ENCODE peak calls at places on chromosomes 4 and X, in ten cellular contexts. One of them, this sample, is unnamed.

GRCh38 chrX:28229217-28229616 is 248.0 kb upstream of the DCAF8L1 start:
- DNase-seq in K562: no peak
- DNase-seq in H1: no peak
- DNase-seq in GM13977: no peak
- DNase-seq in lung: no peak
- DNase-seq in left ventricle myocardium inferior: no peak
- DNase-seq in GM20000: no peak
- DNase-seq in choroid plexus epithelial cell: no peak
- DNase-seq in uterus: no peak
- DNase-seq in progenitor cell of endocrine pancreas: no peak
- DNase-seq in this sample: no peak

GRCh38 chr4:152424980-152425379 is 110.9 kb downstream of the FBXW7 start:
- DNase-seq in GM13977: no peak
- DNase-seq in lung: no peak
- DNase-seq in K562: no peak
- DNase-seq in H1: no peak
- DNase-seq in GM20000: no peak
- DNase-seq in uterus: no peak
- DNase-seq in progenitor cell of endocrine pancreas: no peak
- DNase-seq in left ventricle myocardium inferior: no peak
- DNase-seq in choroid plexus epithelial cell: no peak
- DNase-seq in this sample: no peak

GRCh38 chr4:87141428-87141827 is 79.0 kb downstream of the KLHL8 start:
- DNase-seq in K562: no peak
- DNase-seq in progenitor cell of endocrine pancreas: no peak
- DNase-seq in left ventricle myocardium inferior: no peak
- DNase-seq in GM20000: no peak
- DNase-seq in H1: no peak
- DNase-seq in lung: no peak
- DNase-seq in uterus: no peak
- DNase-seq in GM13977: no peak
- DNase-seq in choroid plexus epithelial cell: no peak
- DNase-seq in this sample: no peak

GRCh38 chr4:95017690-95018089 is 259.9 kb downstream of the BMPR1B start:
- DNase-seq in choroid plexus epithelial cell: no peak
- DNase-seq in GM13977: no peak
- DNase-seq in left ventricle myocardium inferior: no peak
- DNase-seq in uterus: no peak
- DNase-seq in K562: no peak
- DNase-seq in GM20000: no peak
- DNase-seq in lung: no peak
- DNase-seq in H1: no peak
- DNase-seq in progenitor cell of endocrine pancreas: no peak
- DNase-seq in this sample: no peak

GRCh38 chrX:24525455-24525854 is 60.4 kb downstream of the PDK3 start:
- DNase-seq in left ventricle myocardium inferior: no peak
- DNase-seq in GM13977: no peak
- DNase-seq in lung: no peak
- DNase-seq in choroid plexus epithelial cell: no peak
- DNase-seq in progenitor cell of endocrine pancreas: no peak
- DNase-seq in K562: no peak
- DNase-seq in H1: no peak
- DNase-seq in GM20000: no peak
- DNase-seq in uterus: no peak
- DNase-seq in this sample: no peak

GRCh38 chr4:36165256-36166005 is 78.9 kb downstream of the ARAP2 start:
- DNase-seq in lung: no peak
- DNase-seq in GM20000: no peak
- DNase-seq in H1: no peak
- DNase-seq in choroid plexus epithelial cell: peak; percentile 39
- DNase-seq in GM13977: no peak
- DNase-seq in left ventricle myocardium inferior: no peak
- DNase-seq in progenitor cell of endocrine pancreas: no peak
- DNase-seq in uterus: no peak
- DNase-seq in K562: no peak
- DNase-seq in this sample: no peak

GRCh38 chr4:47372561-47372960 is 90.9 kb downstream of the COMMD8 start:
- DNase-seq in GM13977: no peak
- DNase-seq in K562: no peak
- DNase-seq in uterus: no peak
- DNase-seq in lung: no peak
- DNase-seq in left ventricle myocardium inferior: no peak
- DNase-seq in progenitor cell of endocrine pancreas: no peak
- DNase-seq in choroid plexus epithelial cell: peak; percentile 32
- DNase-seq in H1: no peak
- DNase-seq in GM20000: no peak
- DNase-seq in this sample: no peak

GRCh38 chr4:39032218-39033085 is at the start of gene TMEM156:
- DNase-seq in GM20000: peak; percentile 56
- DNase-seq in progenitor cell of endocrine pancreas: no peak
- DNase-seq in H1: no peak
- DNase-seq in choroid plexus epithelial cell: peak; percentile 72
- DNase-seq in GM13977: peak; percentile 55
- DNase-seq in lung: no peak
- DNase-seq in K562: peak; percentile 69
- DNase-seq in uterus: no peak
- DNase-seq in left ventricle myocardium inferior: no peak
- DNase-seq in this sample: no peak

GRCh38 chrX:13690836-13691235 is 1.9 kb downstream of the RAB9A start:
- DNase-seq in K562: no peak
- DNase-seq in uterus: no peak
- DNase-seq in progenitor cell of endocrine pancreas: no peak
- DNase-seq in H1: no peak
- DNase-seq in lung: no peak
- DNase-seq in GM20000: no peak
- DNase-seq in left ventricle myocardium inferior: no peak
- DNase-seq in choroid plexus epithelial cell: no peak
- DNase-seq in GM13977: no peak
- DNase-seq in this sample: no peak

GRCh38 chr4:52028970-52029369 is 8.8 kb upstream of the LRRC66 start:
- DNase-seq in GM13977: no peak
- DNase-seq in lung: no peak
- DNase-seq in H1: no peak
- DNase-seq in uterus: no peak
- DNase-seq in progenitor cell of endocrine pancreas: no peak
- DNase-seq in choroid plexus epithelial cell: peak; percentile 69
- DNase-seq in GM20000: no peak
- DNase-seq in K562: no peak
- DNase-seq in left ventricle myocardium inferior: no peak
- DNase-seq in this sample: no peak

GRCh38 chr4:19438228-19438627 is 813.5 kb upstream of the SLIT2 start:
- DNase-seq in GM13977: no peak
- DNase-seq in choroid plexus epithelial cell: peak; percentile 30
- DNase-seq in K562: no peak
- DNase-seq in left ventricle myocardium inferior: no peak
- DNase-seq in uterus: no peak
- DNase-seq in GM20000: no peak
- DNase-seq in lung: no peak
- DNase-seq in H1: no peak
- DNase-seq in progenitor cell of endocrine pancreas: no peak
- DNase-seq in this sample: no peak

DNA sequence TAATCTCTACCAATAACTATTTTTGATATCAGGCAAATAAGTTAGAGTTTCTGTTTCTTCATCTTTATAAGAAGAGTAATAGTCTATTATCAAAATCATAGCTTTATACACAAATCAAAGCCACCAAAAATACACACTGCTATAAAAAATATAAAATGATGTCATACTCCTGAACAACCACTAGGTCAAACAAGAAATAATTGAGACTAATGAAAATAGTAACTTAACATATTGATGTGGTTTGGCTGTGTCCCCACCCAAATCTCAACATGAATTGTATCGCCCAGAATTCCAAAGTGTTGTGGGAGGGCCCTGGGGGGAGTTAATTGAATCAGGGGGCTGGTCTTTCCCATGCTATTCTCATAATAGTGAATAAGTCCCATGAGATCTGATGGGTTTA is 2277.5 kb downstream of the ARAP2 start:
- DNase-seq in GM20000: no peak
- DNase-seq in choroid plexus epithelial cell: no peak
- DNase-seq in left ventricle myocardium inferior: no peak
- DNase-seq in progenitor cell of endocrine pancreas: no peak
- DNase-seq in lung: no peak
- DNase-seq in uterus: no peak
- DNase-seq in K562: no peak
- DNase-seq in H1: no peak
- DNase-seq in GM13977: no peak
- DNase-seq in this sample: no peak
- TF ChIP-seq CTCF in GM20000: no peak
- TF ChIP-seq CTCF in choroid plexus epithelial cell: no peak
- TF ChIP-seq CTCF in left ventricle myocardium inferior: no peak
- TF ChIP-seq CTCF in progenitor cell of endocrine pancreas: no peak
- TF ChIP-seq CTCF in lung: no peak
- TF ChIP-seq CTCF in uterus: no peak
- TF ChIP-seq CTCF in K562: no peak
- TF ChIP-seq CTCF in H1: no peak
- TF ChIP-seq CTCF in GM13977: no peak
- TF ChIP-seq CTCF in this sample: no peak

GRCh38 chrX:41634284-41634683 is 54.5 kb upstream of the GPR34 start:
- DNase-seq in choroid plexus epithelial cell: peak; percentile 80
- DNase-seq in left ventricle myocardium inferior: no peak
- DNase-seq in uterus: no peak
- DNase-seq in GM13977: no peak
- DNase-seq in H1: no peak
- DNase-seq in lung: no peak
- DNase-seq in K562: peak; percentile 62
- DNase-seq in progenitor cell of endocrine pancreas: no peak
- DNase-seq in GM20000: no peak
- DNase-seq in this sample: no peak
- TF ChIP-seq CTCF in choroid plexus epithelial cell: no peak
- TF ChIP-seq CTCF in left ventricle myocardium inferior: no peak
- TF ChIP-seq CTCF in uterus: no peak
- TF ChIP-seq CTCF in GM13977: no peak
- TF ChIP-seq CTCF in H1: no peak
- TF ChIP-seq CTCF in lung: no peak
- TF ChIP-seq CTCF in K562: no peak
- TF ChIP-seq CTCF in progenitor cell of endocrine pancreas: no peak
- TF ChIP-seq CTCF in GM20000: no peak
- TF ChIP-seq CTCF in this sample: no peak

GRCh38 chrX:152928761-152929400 is 31.0 kb downstream of the ZNF185 start:
- DNase-seq in H1: no peak
- DNase-seq in lung: no peak
- DNase-seq in progenitor cell of endocrine pancreas: no peak
- DNase-seq in GM20000: no peak
- DNase-seq in left ventricle myocardium inferior: no peak
- DNase-seq in GM13977: no peak
- DNase-seq in K562: no peak
- DNase-seq in uterus: no peak
- DNase-seq in choroid plexus epithelial cell: no peak
- DNase-seq in this sample: no peak

GRCh38 chrX:152926923-152927322 is 29.1 kb downstream of the ZNF185 start:
- DNase-seq in H1: no peak
- DNase-seq in left ventricle myocardium inferior: no peak
- DNase-seq in GM20000: no peak
- DNase-seq in K562: no peak
- DNase-seq in choroid plexus epithelial cell: no peak
- DNase-seq in lung: no peak
- DNase-seq in GM13977: no peak
- DNase-seq in uterus: no peak
- DNase-seq in progenitor cell of endocrine pancreas: no peak
- DNase-seq in this sample: no peak

GRCh38 chrX:152925835-152926234 is 28.0 kb downstream of the ZNF185 start:
- DNase-seq in uterus: no peak
- DNase-seq in GM13977: no peak
- DNase-seq in H1: no peak
- DNase-seq in lung: no peak
- DNase-seq in left ventricle myocardium inferior: no peak
- DNase-seq in progenitor cell of endocrine pancreas: no peak
- DNase-seq in K562: no peak
- DNase-seq in choroid plexus epithelial cell: no peak
- DNase-seq in GM20000: no peak
- DNase-seq in this sample: no peak

GRCh38 chrX:152927858-152928760 is 30.2 kb downstream of the ZNF185 start:
- DNase-seq in progenitor cell of endocrine pancreas: no peak
- DNase-seq in H1: no peak
- DNase-seq in left ventricle myocardium inferior: no peak
- DNase-seq in K562: no peak
- DNase-seq in GM13977: no peak
- DNase-seq in lung: no peak
- DNase-seq in choroid plexus epithelial cell: no peak
- DNase-seq in uterus: no peak
- DNase-seq in GM20000: no peak
- DNase-seq in this sample: no peak

DNA sequence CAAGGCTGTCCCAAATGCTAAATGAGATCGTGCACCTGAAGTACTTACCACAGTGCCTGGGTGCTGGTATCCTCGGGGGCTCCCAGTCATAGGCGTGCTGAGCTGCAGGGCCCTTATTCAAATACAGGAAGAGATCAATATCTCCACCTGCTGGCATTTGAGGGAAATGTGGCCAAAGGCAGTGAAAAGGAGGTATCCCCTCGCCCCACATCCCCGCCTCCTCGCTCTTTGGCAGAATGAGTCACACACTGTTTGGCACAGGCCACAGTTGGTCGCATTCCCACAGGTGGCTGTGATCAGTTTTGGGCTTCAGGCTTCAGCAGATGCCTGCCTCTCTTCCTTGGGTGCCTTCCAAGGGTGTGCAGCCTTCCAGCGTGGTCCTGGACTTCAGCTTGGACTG is 28.4 kb downstream of the ZNF185 start:
- DNase-seq in progenitor cell of endocrine pancreas: peak; percentile 22
- DNase-seq in uterus: peak; percentile 72
- DNase-seq in K562: peak; percentile 64
- DNase-seq in choroid plexus epithelial cell: peak; percentile 65
- DNase-seq in H1: no peak
- DNase-seq in lung: no peak
- DNase-seq in left ventricle myocardium inferior: no peak
- DNase-seq in GM13977: peak; percentile 76
- DNase-seq in GM20000: peak; percentile 43
- DNase-seq in this sample: peak; percentile 46
- TF ChIP-seq CTCF in progenitor cell of endocrine pancreas: peak; percentile 39
- TF ChIP-seq CTCF in uterus: peak; percentile 32
- TF ChIP-seq CTCF in K562: peak; percentile 66
- TF ChIP-seq CTCF in choroid plexus epithelial cell: peak; percentile 67
- TF ChIP-seq CTCF in H1: peak; percentile 44
- TF ChIP-seq CTCF in lung: no peak
- TF ChIP-seq CTCF in left ventricle myocardium inferior: peak; percentile 26
- TF ChIP-seq CTCF in GM13977: peak; percentile 66
- TF ChIP-seq CTCF in GM20000: peak; percentile 35
- TF ChIP-seq CTCF in this sample: peak; percentile 38

DNA sequence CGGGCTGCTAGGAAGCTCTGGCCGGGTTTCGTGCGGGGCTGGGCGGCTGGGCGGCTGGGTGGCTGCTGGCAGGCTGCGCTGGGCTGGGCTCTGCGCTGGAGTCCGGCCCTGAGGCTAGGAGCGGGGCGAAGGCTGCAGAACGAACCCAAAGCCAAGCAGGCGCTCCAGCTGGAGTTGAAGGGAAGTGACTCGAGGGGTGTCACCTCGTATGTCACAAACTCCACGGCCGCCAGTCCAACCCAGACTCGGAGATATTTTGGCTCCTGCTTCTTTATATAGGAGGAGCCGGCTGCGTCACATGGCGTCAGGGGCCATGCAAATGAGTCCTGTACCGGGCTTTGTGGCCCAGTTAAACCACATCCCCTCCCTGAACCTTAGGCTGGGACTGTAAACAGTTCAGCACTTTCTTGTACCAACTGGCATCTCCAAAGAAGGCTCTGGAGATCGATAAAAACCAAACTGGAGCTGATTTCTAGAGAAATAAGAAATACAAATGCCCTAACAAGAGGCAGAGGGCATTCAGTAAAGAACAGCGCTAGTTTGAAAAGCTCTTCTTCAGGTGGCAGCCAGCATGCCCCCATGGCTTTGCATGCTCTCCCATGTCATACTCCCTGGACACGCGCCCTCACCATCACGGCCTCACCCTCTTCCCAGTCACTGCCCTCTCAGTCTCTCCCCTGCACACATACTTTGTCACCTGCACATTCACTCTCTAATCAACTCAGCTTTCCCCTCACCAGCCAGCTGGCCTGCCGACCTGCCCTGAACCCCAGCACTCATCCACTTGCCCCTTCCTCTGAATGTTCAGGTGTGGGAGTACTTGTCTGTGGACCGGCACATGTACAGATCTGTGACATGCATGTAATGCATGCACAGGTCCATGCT is 58.5 kb downstream of the TSC22D3 start:
- DNase-seq in progenitor cell of endocrine pancreas: peak; percentile 18
- DNase-seq in GM20000: peak; percentile 81
- DNase-seq in uterus: peak; percentile 85
- DNase-seq in H1: no peak
- DNase-seq in left ventricle myocardium inferior: peak; percentile 83
- DNase-seq in K562: no peak
- DNase-seq in GM13977: peak; percentile 81
- DNase-seq in lung: peak; percentile 92
- DNase-seq in choroid plexus epithelial cell: peak; percentile 93
- DNase-seq in this sample: peak; percentile 42
- TF ChIP-seq CTCF in progenitor cell of endocrine pancreas: no peak
- TF ChIP-seq CTCF in GM20000: no peak
- TF ChIP-seq CTCF in uterus: peak; percentile 4
- TF ChIP-seq CTCF in H1: no peak
- TF ChIP-seq CTCF in left ventricle myocardium inferior: peak; percentile 7
- TF ChIP-seq CTCF in K562: no peak
- TF ChIP-seq CTCF in GM13977: no peak
- TF ChIP-seq CTCF in lung: no peak
- TF ChIP-seq CTCF in choroid plexus epithelial cell: no peak
- TF ChIP-seq CTCF in this sample: no peak

This sample was measured in nephron progenitor cell.